ENCODE peak calls at places on chromosomes 2 and 18, in four cellular contexts. O is DND-41, A is choroid plexus epithelial cell, M is upper lobe of right lung. E is an unnamed sample.

GRCh38 chr2:111111101-111111755 is 9.5 kb upstream of the BCL2L11 start:
- DNase-seq in O (no peak), A (no peak), M (no peak), E (no peak)

GRCh38 chr2:242040681-242041080 is 171.2 kb downstream of the RTP5 start:
- DNase-seq in O (no peak), A (no peak), M (no peak), E (no peak)

GRCh38 chr2:73176205-73176880 is 26.0 kb upstream of the NOTO start:
- DNase-seq in O (no peak), A (peak; percentile 2), M (no peak), E (peak; percentile 35)

GRCh38 chr2:55875434-55876135 is 48.0 kb downstream of the EFEMP1 start:
- DNase-seq in O (no peak), A (peak; percentile 64), M (no peak), E (peak; percentile 74)

GRCh38 chr2:227366861-227367800 is 12.0 kb downstream of the TM4SF20 start:
- DNase-seq in O (no peak), A (peak; percentile 95), M (no peak), E (no peak)

GRCh38 chr18:24656571-24656971 is 196.1 kb downstream of the HRH4 start:
- DNase-seq in O (no peak), A (no peak), M (no peak), E (no peak)

GRCh38 chr2:205934443-205934842 is 151.5 kb downstream of the INO80D start:
- DNase-seq in O (no peak), A (peak; percentile 30), M (no peak), E (no peak)

GRCh38 chr18:45820144-45820745 is 5.2 kb upstream of the SIGLEC15 start:
- DNase-seq in O (no peak), A (no peak), M (no peak), E (no peak)

GRCh38 chr2:147559068-147559467 is 285.8 kb upstream of the ACVR2A start:
- DNase-seq in O (no peak), A (no peak), M (no peak), E (no peak)

GRCh38 chr18:10138719-10139118 is 224.9 kb downstream of the VAPA start:
- DNase-seq in O (no peak), A (no peak), M (no peak), E (no peak)

GRCh38 chr2:113877651-113878594 is 12.0 kb upstream of the ACTR3 start:
- DNase-seq in O (no peak), A (peak; percentile 53), M (no peak), E (no peak)

GRCh38 chr18:51151568-51152511 is 45.6 kb downstream of the MEX3C start:
- DNase-seq in O (no peak), A (no peak), M (no peak), E (peak; percentile 77)

GRCh38 chr2:138689705-138690104 is 90.5 kb downstream of the NXPH2 start:
- DNase-seq in O (no peak), A (no peak), M (no peak), E (peak; percentile 33)

GRCh38 chr2:240169486-240170353 is 29.3 kb upstream of the OTOS start:
- DNase-seq in O (no peak), A (no peak), M (peak; percentile 59), E (no peak)

GRCh38 chr2:43154685-43155084 is 71.7 kb downstream of the ZFP36L2 start:
- DNase-seq in O (no peak), A (no peak), M (no peak), E (no peak)

GRCh38 chr2:206324869-206325268 is 50.4 kb downstream of the ZDBF2 start:
- DNase-seq in O (no peak), A (no peak), M (no peak), E (no peak)

GRCh38 chr2:112793449-112793978 is 9.2 kb upstream of the IL1A start:
- DNase-seq in O (no peak), A (peak; percentile 38), M (no peak), E (peak; percentile 55)

GRCh38 chr2:2822143-2822542 is 491.1 kb upstream of the MYT1L start:
- DNase-seq in O (no peak), A (no peak), M (no peak), E (no peak)

GRCh38 chr18:3360211-3360610 is 89.8 kb upstream of the TGIF1 start:
- DNase-seq in O (no peak), A (no peak), M (no peak), E (no peak)

GRCh38 chr2:214077727-214078126 is 333.1 kb upstream of the VWC2L start:
- DNase-seq in O (no peak), A (no peak), M (no peak), E (no peak)

GRCh38 chr18:26902296-26902695 is 36.8 kb upstream of the AQP4 start:
- DNase-seq in O (no peak), A (no peak), M (no peak), E (no peak)

GRCh38 chr2:53752385-53752784 is 15.2 kb upstream of the CHAC2 start:
- DNase-seq in O (no peak), A (no peak), M (no peak), E (no peak)

GRCh38 chr2:136024185-136024584 is 38.8 kb upstream of the DARS1 start:
- DNase-seq in O (no peak), A (no peak), M (no peak), E (no peak)
- TF ChIP-seq CTCF in O (no peak), A (no peak), M (no peak), E (no peak)

DNA sequence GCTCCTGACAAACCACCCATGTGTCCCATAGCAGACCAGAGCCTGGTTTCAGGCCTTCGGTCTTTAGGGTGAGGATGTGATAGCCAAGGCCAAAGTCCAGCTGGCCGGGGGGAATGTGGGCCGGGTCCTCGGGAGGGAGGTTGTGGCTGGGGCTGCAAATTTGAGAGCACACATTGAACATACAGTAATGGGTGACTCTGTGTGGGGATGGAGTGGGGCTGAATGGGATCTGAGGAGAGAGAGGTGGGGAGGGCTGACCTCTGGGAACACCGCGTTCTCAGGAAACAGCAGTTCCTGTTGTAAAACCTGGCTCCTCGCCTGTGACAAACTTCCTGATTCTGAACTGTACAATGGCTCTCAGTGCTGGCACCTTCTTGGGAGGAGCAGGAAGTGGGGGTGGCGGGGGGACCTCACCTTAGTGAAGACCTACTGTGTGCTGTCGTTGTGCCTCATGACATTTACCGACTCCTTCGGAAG is 48.8 kb downstream of the MCFD2 start:
- DNase-seq in O (no peak), A (no peak), M (no peak), E (no peak)
- H3K4me3 ChIP-seq in O (no peak overlapping the region), A (no peak overlapping the region), M (no peak overlapping the region), E (no peak overlapping the region)

DNA sequence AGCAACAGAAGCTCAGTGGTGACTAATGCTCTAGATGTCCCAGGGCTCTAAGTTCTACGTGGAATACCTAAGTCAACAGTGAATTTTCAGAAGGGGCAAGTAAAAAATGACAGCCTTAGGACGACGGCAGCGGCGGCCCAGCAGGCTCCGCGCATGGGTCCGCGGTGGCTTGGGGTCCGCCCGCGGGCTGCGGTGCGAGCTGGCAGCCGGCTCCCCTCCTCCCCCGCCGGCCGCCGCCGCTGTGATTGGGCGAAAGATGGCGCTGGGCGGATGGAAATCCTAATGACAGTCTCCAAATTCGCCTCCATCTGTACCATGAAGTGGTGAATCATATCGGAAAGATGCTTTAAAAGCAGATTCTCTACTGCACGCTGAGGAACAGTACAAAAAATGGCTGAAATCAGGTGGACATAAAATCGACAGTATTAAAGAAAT is 74.7 kb downstream of the HNRNPLL start:
- DNase-seq in O (no peak), A (peak; percentile 49), M (peak; percentile 66), E (peak; percentile 29)
- TF ChIP-seq CTCF in O (no peak), A (no peak), M (no peak), E (no peak)

GRCh38 chr18:6629635-6630140 is 99.8 kb upstream of the ARHGAP28 start:
- DNase-seq in O (no peak), A (peak; percentile 87), M (no peak), E (no peak)
- H3K4me3 ChIP-seq in O (no peak overlapping the region), A (no peak overlapping the region), M (no peak overlapping the region), E (no peak overlapping the region)

GRCh38 chr18:33404244-33404873 is 36.2 kb downstream of the CCDC178 start:
- DNase-seq in O (no peak), A (peak; percentile 4), M (no peak), E (no peak)
- TF ChIP-seq CTCF in O (peak; percentile 33), A (peak; percentile 46), M (peak; percentile 19), E (no peak)

DNA sequence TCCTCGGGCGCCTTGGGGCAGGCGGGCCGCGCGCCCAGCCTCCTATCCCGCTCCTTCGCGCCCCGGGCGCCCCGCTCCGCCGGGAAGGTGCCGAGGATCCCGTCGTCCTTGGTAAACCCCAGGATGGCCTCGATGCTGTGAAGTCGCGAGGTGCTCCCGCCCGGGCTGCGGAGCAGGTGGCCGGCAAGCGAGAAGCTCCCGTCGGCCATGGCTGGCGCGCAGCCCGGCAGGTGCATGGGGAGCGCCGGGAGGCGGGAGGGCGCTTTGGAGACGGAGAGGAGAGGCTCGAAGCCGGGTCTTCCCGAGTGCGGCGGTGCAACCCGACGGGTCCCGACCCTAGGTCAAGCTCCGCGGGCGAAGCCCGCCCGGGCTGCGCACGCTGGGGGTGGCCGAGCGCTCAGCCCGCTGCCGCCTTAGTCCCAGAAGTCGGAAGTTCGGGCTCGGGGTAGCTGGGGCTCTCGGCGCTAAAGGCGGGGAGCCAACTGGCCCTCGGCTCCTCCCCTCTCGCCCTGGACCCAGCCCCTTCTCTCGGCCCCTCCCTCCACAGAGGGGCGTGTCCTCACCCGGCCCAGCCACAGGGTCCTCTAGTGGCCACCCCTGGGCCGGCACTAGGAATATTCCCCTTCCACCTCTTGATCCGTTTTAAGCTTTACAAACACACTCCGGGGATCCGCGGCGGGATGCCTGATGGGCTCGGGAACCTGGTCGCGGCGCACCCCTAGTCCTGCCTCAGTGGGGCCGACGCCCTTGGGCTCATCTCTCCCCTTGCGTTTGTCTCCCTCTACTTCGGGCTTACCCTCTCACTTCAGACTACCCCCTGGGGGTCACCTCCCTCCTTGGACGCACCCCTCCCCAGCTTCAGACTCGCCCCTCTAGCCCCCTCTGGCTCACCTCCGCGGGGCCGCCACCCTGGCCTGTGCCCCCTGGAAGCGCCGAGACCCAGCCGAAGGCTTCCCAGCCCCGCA is at the start of gene RAX:
- DNase-seq in O (no peak), A (peak; percentile 7), M (no peak), E (no peak)
- H3K4me3 ChIP-seq in O (no peak within 1 kb of the TSS), A (no peak within 1 kb of the TSS), M (peak within 1 kb of the TSS; percentile 16), E (no peak within 1 kb of the TSS)

GRCh38 chr2:118186110-118186857 is 98.0 kb downstream of the INSIG2 start:
- DNase-seq in O (peak; percentile 93), A (peak; percentile 90), M (peak; percentile 93), E (peak; percentile 94)

GRCh38 chr2:118186858-118187254 is 98.6 kb downstream of the INSIG2 start:
- DNase-seq in O (no peak), A (no peak), M (no peak), E (no peak)

GRCh38 chr2:118190365-118190916 is 102.2 kb downstream of the INSIG2 start:
- DNase-seq in O (no peak), A (no peak), M (no peak), E (no peak)

DNA sequence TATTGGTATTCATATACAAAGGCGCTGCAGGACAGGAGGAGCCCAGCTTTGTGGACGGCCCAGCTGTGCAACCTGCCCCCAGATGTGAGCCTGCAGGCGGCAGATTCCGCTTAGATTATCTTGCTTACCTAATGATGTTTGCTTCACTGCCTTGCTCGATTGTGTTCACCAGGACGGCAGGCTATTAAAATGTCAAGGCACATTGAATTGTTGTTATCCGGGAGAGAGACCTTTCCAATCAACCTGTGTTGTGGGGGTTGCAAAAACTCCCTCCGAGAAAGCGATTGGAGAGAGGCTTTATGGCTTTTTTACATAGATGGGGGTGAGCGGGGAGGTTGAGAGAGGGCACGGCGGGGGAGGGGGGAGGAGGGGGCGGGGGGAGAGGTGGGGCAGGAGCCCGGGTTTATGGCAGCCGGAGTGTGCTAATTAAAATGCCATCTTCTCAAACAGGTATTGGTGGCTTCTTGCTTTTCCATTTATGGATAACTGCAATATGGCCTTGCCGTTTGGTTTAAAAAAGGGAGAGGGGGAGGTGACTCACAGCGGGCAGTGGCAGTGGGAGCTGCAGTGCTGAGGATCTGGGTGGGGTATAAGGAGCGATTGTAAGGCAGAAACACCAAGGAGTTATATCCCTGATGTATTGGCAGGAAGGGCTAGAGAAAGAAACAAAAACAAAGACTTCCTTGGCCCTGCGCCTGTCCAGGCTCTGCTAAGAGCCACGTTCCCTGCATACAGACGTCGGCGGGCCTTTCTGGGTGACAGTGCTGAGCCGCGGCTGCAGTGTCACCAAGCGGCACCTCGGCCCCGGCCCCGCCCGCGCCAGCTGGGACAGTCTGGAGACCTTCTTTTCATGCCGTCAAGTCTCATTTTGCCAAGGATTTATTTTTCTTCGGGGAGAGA is 97.2 kb downstream of the INSIG2 start:
- DNase-seq in O (peak; percentile 64), A (peak; percentile 25), M (peak; percentile 83), E (peak; percentile 67)
- TF ChIP-seq CTCF in O (peak; percentile 24), A (no peak), M (no peak), E (no peak)

E was measured in GM12865.